ENCODE peak calls at places on chromosomes 4 and X, in ten cellular contexts. Y is kidney tubule cell, L is adipocyte, O is GM04504, R is hypothalamus, B is ureter, V is tibial artery, T is Right ventricle myocardium superior, J is mucosa of descending colon, Z is ELR. H is an unnamed sample.

GRCh38 chr4:36392916-36393315 is 111.5 kb downstream of the DTHD1 start:
- DNase-seq in Y (peak), L (no peak), O (no peak), R (no peak), B (no peak), V (no peak), T (no peak), J (no peak), Z (peak), H (no peak)

GRCh38 chrX:139506318-139506717 is 24.2 kb upstream of the F9 start:
- DNase-seq in Y (no peak), L (no peak), O (no peak), R (no peak), B (no peak), V (no peak), T (no peak), J (no peak), Z (no peak), H (no peak)

GRCh38 chr4:15493411-15493810 is 23.7 kb downstream of the CC2D2A start:
- DNase-seq in Y (no peak), L (peak), O (no peak), R (no peak), B (no peak), V (no peak), T (no peak), J (no peak), Z (no peak), H (no peak)

GRCh38 chr4:89539374-89539773 is 231.8 kb upstream of the GPRIN3 start:
- DNase-seq in Y (no peak), L (peak), O (peak), R (no peak), B (no peak), V (no peak), T (no peak), J (no peak), Z (peak), H (peak)

GRCh38 chr4:10032625-10033024 is 11.3 kb upstream of the SLC2A9 start:
- DNase-seq in Y (peak), L (no peak), O (no peak), R (no peak), B (no peak), V (no peak), T (no peak), J (no peak), Z (peak), H (no peak)

GRCh38 chr4:157775971-157776370 is 396.9 kb downstream of the GASK1B start:
- DNase-seq in Y (no peak), L (no peak), O (no peak), R (no peak), B (no peak), V (no peak), T (no peak), J (no peak), Z (no peak), H (no peak)

GRCh38 chrX:14873676-14874049 is 442 bp downstream of the MOSPD2 start:
- DNase-seq in Y (no peak), L (no peak), O (no peak), R (no peak), B (no peak), V (no peak), T (no peak), J (no peak), Z (no peak), H (peak)

GRCh38 chrX:112839856-112840255 is 775 bp downstream of the AMOT start:
- DNase-seq in Y (no peak), L (no peak), O (no peak), R (no peak), B (no peak), V (no peak), T (no peak), J (no peak), Z (no peak), H (peak)

GRCh38 chr4:962231-963208 is 10.8 kb downstream of the DGKQ start:
- DNase-seq in Y (no peak), L (no peak), O (no peak), R (no peak), B (no peak), V (peak), T (peak), J (peak), Z (no peak), H (no peak)

GRCh38 chrX:40531056-40531826 is 49.5 kb upstream of the ATP6AP2 start:
- DNase-seq in Y (no peak), L (no peak), O (no peak), R (no peak), B (no peak), V (no peak), T (no peak), J (no peak), Z (no peak), H (no peak)